ENCODE peak calls at places on chromosome 3, in five cellular contexts. One of them, this sample, is unnamed.

GRCh38 chr3:66412176-66412887 is 88.5 kb downstream of the LRIG1 start:
- DNase-seq in body of pancreas: no peak
- DNase-seq in fibroblast of lung: no peak
- DNase-seq in ovary: no peak
- DNase-seq in CD8-positive, alpha-beta memory T cell: no peak
- DNase-seq in this sample: no peak

GRCh38 chr3:124747111-124747981 is 17.1 kb downstream of the UMPS start:
- DNase-seq in body of pancreas: no peak
- DNase-seq in fibroblast of lung: no peak
- DNase-seq in ovary: no peak
- DNase-seq in CD8-positive, alpha-beta memory T cell: no peak
- DNase-seq in this sample: no peak

GRCh38 chr3:4938583-4938982 is 40.7 kb upstream of the BHLHE40 start:
- DNase-seq in ovary: no peak
- DNase-seq in CD8-positive, alpha-beta memory T cell: no peak
- DNase-seq in body of pancreas: no peak
- DNase-seq in fibroblast of lung: no peak
- DNase-seq in this sample: no peak

GRCh38 chr3:71119171-71119570 is 464.4 kb downstream of the FOXP1 start:
- DNase-seq in body of pancreas: no peak
- DNase-seq in ovary: no peak
- DNase-seq in CD8-positive, alpha-beta memory T cell: no peak
- DNase-seq in fibroblast of lung: no peak
- DNase-seq in this sample: no peak

GRCh38 chr3:13509066-13509815 is 29.1 kb downstream of the HDAC11 start:
- DNase-seq in fibroblast of lung: no peak
- DNase-seq in ovary: no peak
- DNase-seq in body of pancreas: peak; percentile 8
- DNase-seq in CD8-positive, alpha-beta memory T cell: peak; percentile 39
- DNase-seq in this sample: no peak

GRCh38 chr3:123634149-123635051 is 49.5 kb upstream of the HACD2 start:
- DNase-seq in body of pancreas: no peak
- DNase-seq in fibroblast of lung: no peak
- DNase-seq in ovary: no peak
- DNase-seq in CD8-positive, alpha-beta memory T cell: no peak
- DNase-seq in this sample: no peak

GRCh38 chr3:113531826-113532697 is at the start of gene SIDT1:
- DNase-seq in ovary: no peak
- DNase-seq in CD8-positive, alpha-beta memory T cell: peak; percentile 83
- DNase-seq in fibroblast of lung: no peak
- DNase-seq in body of pancreas: peak; percentile 60
- DNase-seq in this sample: peak; percentile 46

GRCh38 chr3:27535809-27536392 is 51.7 kb upstream of the SLC4A7 start:
- DNase-seq in CD8-positive, alpha-beta memory T cell: no peak
- DNase-seq in fibroblast of lung: no peak
- DNase-seq in body of pancreas: no peak
- DNase-seq in ovary: no peak
- DNase-seq in this sample: no peak

GRCh38 chr3:53045107-53045783 is 628 bp downstream of the SFMBT1 start:
- DNase-seq in fibroblast of lung: peak; percentile 39
- DNase-seq in body of pancreas: peak; percentile 72
- DNase-seq in CD8-positive, alpha-beta memory T cell: peak; percentile 77
- DNase-seq in ovary: peak; percentile 52
- DNase-seq in this sample: peak; percentile 61

GRCh38 chr3:54243262-54243931 is 121.0 kb downstream of the CACNA2D3 start:
- DNase-seq in CD8-positive, alpha-beta memory T cell: no peak
- DNase-seq in ovary: no peak
- DNase-seq in fibroblast of lung: peak; percentile 33
- DNase-seq in body of pancreas: no peak
- DNase-seq in this sample: no peak

GRCh38 chr3:4687167-4687566 is 194.0 kb downstream of the ITPR1 start:
- DNase-seq in CD8-positive, alpha-beta memory T cell: no peak
- DNase-seq in body of pancreas: no peak
- DNase-seq in fibroblast of lung: no peak
- DNase-seq in ovary: no peak
- DNase-seq in this sample: no peak

GRCh38 chr3:40891186-40891585 is 308.1 kb upstream of the CTNNB1 start:
- DNase-seq in CD8-positive, alpha-beta memory T cell: no peak
- DNase-seq in ovary: no peak
- DNase-seq in body of pancreas: no peak
- DNase-seq in fibroblast of lung: no peak
- DNase-seq in this sample: no peak

GRCh38 chr3:58008140-58009025 is at the start of gene FLNB:
- DNase-seq in body of pancreas: peak; percentile 80
- DNase-seq in fibroblast of lung: peak; percentile 66
- DNase-seq in ovary: peak; percentile 73
- DNase-seq in CD8-positive, alpha-beta memory T cell: peak; percentile 82
- DNase-seq in this sample: peak; percentile 74

GRCh38 chr3:60594025-60594424 is 657.2 kb downstream of the FHIT start:
- DNase-seq in CD8-positive, alpha-beta memory T cell: no peak
- DNase-seq in body of pancreas: peak; percentile 72
- DNase-seq in ovary: peak; percentile 48
- DNase-seq in fibroblast of lung: peak; percentile 88
- DNase-seq in this sample: no peak

GRCh38 chr3:26921054-26921453 is 298.5 kb downstream of the LRRC3B start:
- DNase-seq in fibroblast of lung: no peak
- DNase-seq in CD8-positive, alpha-beta memory T cell: no peak
- DNase-seq in ovary: no peak
- DNase-seq in body of pancreas: no peak
- DNase-seq in this sample: no peak

GRCh38 chr3:46840491-46840890 is 22.8 kb downstream of the MYL3 start:
- DNase-seq in ovary: no peak
- DNase-seq in fibroblast of lung: no peak
- DNase-seq in body of pancreas: no peak
- DNase-seq in CD8-positive, alpha-beta memory T cell: no peak
- DNase-seq in this sample: no peak
- H3K9me3 ChIP-seq in ovary: no peaks in the 10 kb centered on the region
- H3K9me3 ChIP-seq in fibroblast of lung: no peaks in the 10 kb centered on the region
- H3K9me3 ChIP-seq in body of pancreas: no peaks in the 10 kb centered on the region
- H3K9me3 ChIP-seq in CD8-positive, alpha-beta memory T cell: peaks cover 10% of the 10 kb centered on the region
- H3K9me3 ChIP-seq in this sample: peaks cover 3% of the 10 kb centered on the region

GRCh38 chr3:44495636-44496415 is 18.4 kb upstream of the ZNF445 start:
- DNase-seq in fibroblast of lung: no peak
- DNase-seq in ovary: no peak
- DNase-seq in CD8-positive, alpha-beta memory T cell: no peak
- DNase-seq in body of pancreas: no peak
- DNase-seq in this sample: no peak

GRCh38 chr3:44501971-44502370 is 24.5 kb upstream of the ZNF445 start:
- DNase-seq in body of pancreas: no peak
- DNase-seq in ovary: no peak
- DNase-seq in CD8-positive, alpha-beta memory T cell: no peak
- DNase-seq in fibroblast of lung: no peak
- DNase-seq in this sample: no peak

GRCh38 chr3:44504566-44504965 is 27.1 kb upstream of the ZNF445 start:
- DNase-seq in CD8-positive, alpha-beta memory T cell: no peak
- DNase-seq in ovary: no peak
- DNase-seq in body of pancreas: no peak
- DNase-seq in fibroblast of lung: no peak
- DNase-seq in this sample: no peak

GRCh38 chr3:44499149-44499898 is 21.9 kb upstream of the ZNF445 start:
- DNase-seq in CD8-positive, alpha-beta memory T cell: no peak
- DNase-seq in body of pancreas: no peak
- DNase-seq in fibroblast of lung: no peak
- DNase-seq in ovary: no peak
- DNase-seq in this sample: no peak
- H3K9me3 ChIP-seq in CD8-positive, alpha-beta memory T cell: peaks cover 32% of the 10 kb centered on the region
- H3K9me3 ChIP-seq in body of pancreas: no peaks in the 10 kb centered on the region
- H3K9me3 ChIP-seq in fibroblast of lung: no peaks in the 10 kb centered on the region
- H3K9me3 ChIP-seq in ovary: peaks cover 25% of the 10 kb centered on the region
- H3K9me3 ChIP-seq in this sample: peaks cover 10% of the 10 kb centered on the region

GRCh38 chr3:135069406-135069805 is 274.3 kb downstream of the EPHB1 start:
- DNase-seq in ovary: no peak
- DNase-seq in body of pancreas: no peak
- DNase-seq in fibroblast of lung: no peak
- DNase-seq in CD8-positive, alpha-beta memory T cell: no peak
- DNase-seq in this sample: no peak
- H3K9me3 ChIP-seq in ovary: no peaks in the 10 kb centered on the region
- H3K9me3 ChIP-seq in body of pancreas: no peaks in the 10 kb centered on the region
- H3K9me3 ChIP-seq in fibroblast of lung: no peaks in the 10 kb centered on the region
- H3K9me3 ChIP-seq in CD8-positive, alpha-beta memory T cell: no peaks in the 10 kb centered on the region
- H3K9me3 ChIP-seq in this sample: no peaks in the 10 kb centered on the region

GRCh38 chr3:185825379-185825638 is 467 bp upstream of the IGF2BP2 start:
- DNase-seq in ovary: no peak
- DNase-seq in fibroblast of lung: no peak
- DNase-seq in body of pancreas: no peak
- DNase-seq in CD8-positive, alpha-beta memory T cell: no peak
- DNase-seq in this sample: no peak

GRCh38 chr3:185830018-185830797 is 5.4 kb upstream of the IGF2BP2 start:
- DNase-seq in body of pancreas: no peak
- DNase-seq in ovary: no peak
- DNase-seq in CD8-positive, alpha-beta memory T cell: no peak
- DNase-seq in fibroblast of lung: no peak
- DNase-seq in this sample: no peak

GRCh38 chr3:185825639-185826481 is 1.0 kb upstream of the IGF2BP2 start:
- DNase-seq in body of pancreas: peak; percentile 72
- DNase-seq in fibroblast of lung: peak; percentile 51
- DNase-seq in CD8-positive, alpha-beta memory T cell: peak; percentile 56
- DNase-seq in ovary: peak; percentile 28
- DNase-seq in this sample: no peak

GRCh38 chr3:185828755-185829154 is 3.9 kb upstream of the IGF2BP2 start:
- DNase-seq in body of pancreas: no peak
- DNase-seq in ovary: no peak
- DNase-seq in fibroblast of lung: no peak
- DNase-seq in CD8-positive, alpha-beta memory T cell: no peak
- DNase-seq in this sample: no peak

DNA sequence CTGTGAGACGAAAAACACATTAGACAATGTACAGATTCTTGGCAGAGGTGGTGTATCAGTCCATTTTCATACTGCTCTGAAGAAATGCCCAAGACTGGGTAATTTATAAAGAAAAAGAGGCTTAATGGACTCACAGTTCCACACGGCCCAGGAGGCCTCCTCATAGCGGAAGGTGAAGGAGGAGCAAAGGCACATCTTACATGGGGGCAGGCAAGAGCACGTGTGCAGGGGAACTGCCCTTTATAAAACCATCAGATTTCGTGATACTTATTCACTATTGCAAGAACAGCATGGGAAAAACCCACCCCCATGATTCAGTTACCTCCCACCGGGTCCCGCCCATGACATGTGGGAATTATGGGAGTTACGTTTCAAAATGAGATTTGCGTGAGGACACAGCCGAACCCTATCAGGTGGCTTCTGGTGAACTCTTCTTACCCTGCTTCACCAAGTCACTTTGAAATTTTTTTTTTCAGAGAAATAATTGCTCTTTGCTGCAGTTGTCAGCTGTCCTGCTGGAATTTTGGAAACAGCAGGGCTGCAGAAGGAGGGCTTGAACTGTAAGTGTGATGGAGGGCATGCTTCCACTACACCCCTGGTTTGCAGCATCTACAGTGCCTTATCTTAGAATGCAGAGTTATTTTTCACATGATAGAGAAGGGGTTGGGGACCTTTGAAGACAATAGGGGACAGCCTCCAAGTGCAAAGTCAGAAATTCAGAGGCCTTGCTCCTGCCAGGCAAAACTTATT is 2.9 kb upstream of the IGF2BP2 start:
- DNase-seq in CD8-positive, alpha-beta memory T cell: no peak
- DNase-seq in body of pancreas: no peak
- DNase-seq in ovary: no peak
- DNase-seq in fibroblast of lung: no peak
- DNase-seq in this sample: no peak
- H3K9me3 ChIP-seq in CD8-positive, alpha-beta memory T cell: no peaks in the 10 kb centered on the region
- H3K9me3 ChIP-seq in body of pancreas: no peaks in the 10 kb centered on the region
- H3K9me3 ChIP-seq in ovary: no peaks in the 10 kb centered on the region
- H3K9me3 ChIP-seq in fibroblast of lung: no peaks in the 10 kb centered on the region
- H3K9me3 ChIP-seq in this sample: no peaks in the 10 kb centered on the region

GRCh38 chr3:138771585-138771984 is 63.1 kb downstream of the PIK3CB start:
- DNase-seq in fibroblast of lung: no peak
- DNase-seq in ovary: no peak
- DNase-seq in body of pancreas: no peak
- DNase-seq in CD8-positive, alpha-beta memory T cell: no peak
- DNase-seq in this sample: no peak

GRCh38 chr3:138768946-138769345 is 65.8 kb downstream of the PIK3CB start:
- DNase-seq in ovary: no peak
- DNase-seq in fibroblast of lung: no peak
- DNase-seq in body of pancreas: no peak
- DNase-seq in CD8-positive, alpha-beta memory T cell: no peak
- DNase-seq in this sample: no peak

GRCh38 chr3:138768126-138768525 is 66.6 kb downstream of the PIK3CB start:
- DNase-seq in fibroblast of lung: no peak
- DNase-seq in CD8-positive, alpha-beta memory T cell: no peak
- DNase-seq in ovary: no peak
- DNase-seq in body of pancreas: no peak
- DNase-seq in this sample: no peak

GRCh38 chr3:138767498-138768104 is 67.1 kb downstream of the PIK3CB start:
- DNase-seq in fibroblast of lung: no peak
- DNase-seq in body of pancreas: no peak
- DNase-seq in ovary: no peak
- DNase-seq in CD8-positive, alpha-beta memory T cell: no peak
- DNase-seq in this sample: no peak
- H3K9me3 ChIP-seq in fibroblast of lung: peaks cover 1% of the 10 kb centered on the region
- H3K9me3 ChIP-seq in body of pancreas: no peaks in the 10 kb centered on the region
- H3K9me3 ChIP-seq in ovary: no peaks in the 10 kb centered on the region
- H3K9me3 ChIP-seq in CD8-positive, alpha-beta memory T cell: peaks cover 5% of the 10 kb centered on the region
- H3K9me3 ChIP-seq in this sample: no peaks in the 10 kb centered on the region